ENCODE peak calls at places on chromosomes 11 and 22, in seven cellular contexts. S is tibial artery; R is NCI-H774; F is activated CD4-positive, alpha-beta T cell treated with anti-CD3 and anti-CD28 coated beads, Interleukin-2, amount 50 U/mL, for 1 hour; U is fibroblast of pulmonary artery; W is astrocyte of the cerebellum; Z is effector CD4-positive, alpha-beta T cell. A is an unnamed sample.

GRCh38 chr11:40129276-40129675 is 1330.2 kb downstream of the LRRC4C start:
- DNase-seq in S (no peak), R (no peak), F (no peak), U (peak), W (no peak), Z (no peak), A (peak)

GRCh38 chr11:44978961-44979331 is 28.3 kb upstream of the TP53I11 start:
- DNase-seq in S (no peak), R (peak), F (no peak), U (no peak), W (no peak), Z (no peak), A (no peak)

GRCh38 chr11:115455606-115456005 is 48.6 kb downstream of the CADM1 start:
- DNase-seq in S (no peak), R (no peak), F (no peak), U (no peak), W (no peak), Z (no peak), A (no peak)

GRCh38 chr22:32801436-32802290 is at the start of gene TIMP3:
- DNase-seq in S (peak), R (no peak), F (no peak), U (peak), W (peak), Z (no peak), A (no peak)

GRCh38 chr11:27902981-27903624 is 202.8 kb upstream of the BDNF start:
- DNase-seq in S (no peak), R (no peak), F (no peak), U (peak), W (no peak), Z (no peak), A (no peak)

GRCh38 chr22:41445171-41446056 is 1.2 kb downstream of the TOB2 start:
- DNase-seq in S (no peak), R (no peak), F (peak), U (peak), W (no peak), Z (peak), A (no peak)

GRCh38 chr11:112995423-112996084 is 34.3 kb downstream of the NCAM1 start:
- DNase-seq in S (no peak), R (no peak), F (no peak), U (no peak), W (no peak), Z (no peak), A (no peak)

GRCh38 chr11:130165601-130166456 is 6.2 kb downstream of the ST14 start:
- DNase-seq in S (no peak), R (no peak), F (no peak), U (no peak), W (no peak), Z (no peak), A (no peak)

GRCh38 chr11:62253999-62254542 is 12.0 kb downstream of the SCGB1D2 start:
- DNase-seq in S (no peak), R (no peak), F (no peak), U (no peak), W (no peak), Z (no peak), A (no peak)

GRCh38 chr11:1104411-1105182 is 29.9 kb downstream of the MUC2 start:
- DNase-seq in S (no peak), R (no peak), F (no peak), U (no peak), W (no peak), Z (no peak), A (no peak)

GRCh38 chr11:28461846-28462245 is 353.7 kb downstream of the METTL15 start:
- DNase-seq in S (no peak), R (no peak), F (no peak), U (peak), W (no peak), Z (no peak), A (no peak)

GRCh38 chr22:30238136-30238535 is 8.4 kb downstream of the LIF start:
- DNase-seq in S (no peak), R (no peak), F (no peak), U (no peak), W (no peak), Z (no peak), A (no peak)

GRCh38 chr11:117187428-117187798 is 8.9 kb downstream of the SIDT2 start:
- DNase-seq in S (peak), R (no peak), F (no peak), U (no peak), W (no peak), Z (no peak), A (no peak)

GRCh38 chr11:2765491-2765890 is 65.7 kb upstream of the KCNQ1OT1 start:
- DNase-seq in S (no peak), R (no peak), F (no peak), U (no peak), W (no peak), Z (no peak), A (no peak)

GRCh38 chr11:36254739-36255138 is 34.5 kb downstream of the COMMD9 start:
- DNase-seq in S (no peak), R (no peak), F (no peak), U (peak), W (no peak), Z (no peak), A (no peak)

GRCh38 chr11:18696638-18697225 is 1.8 kb upstream of the TMEM86A start:
- DNase-seq in S (no peak), R (no peak), F (no peak), U (peak), W (no peak), Z (no peak), A (no peak)

GRCh38 chr11:45949992-45950407 is 27.5 kb downstream of the LARGE2 start:
- DNase-seq in S (no peak), R (no peak), F (no peak), U (no peak), W (no peak), Z (no peak), A (no peak)

GRCh38 chr11:1748467-1749019 is 1.9 kb downstream of the IFITM10 start:
- DNase-seq in S (peak), R (no peak), F (no peak), U (no peak), W (no peak), Z (no peak), A (no peak)

GRCh38 chr11:14908214-14908880 is 16.3 kb upstream of the CYP2R1 start:
- DNase-seq in S (no peak), R (peak), F (no peak), U (peak), W (no peak), Z (peak), A (no peak)

GRCh38 chr22:49016909-49017768 is 810.5 kb downstream of the BRD1 start:
- DNase-seq in S (peak), R (no peak), F (no peak), U (no peak), W (no peak), Z (no peak), A (no peak)

A was measured in GM10248.